ENCODE peak calls at places on chromosomes 3 and 15, in six cellular contexts. G is stimulated activated CD8-positive, alpha-beta memory T cell treated with anti-CD3 and anti-CD28 coated beads, Interleukin-15, amount 100 ng/mL, for 1 hour; N is NCI-H2171 treated with DMSO at 0.1 percent for 48 hours; D is left cardiac atrium; K is skeletal muscle cell; J is DMS153. P is an unnamed sample.

GRCh38 chr15:57316451-57316850 is 59.9 kb upstream of the CGNL1 start:
- DNase-seq in G (no peak), N (no peak), J (no peak), K (no peak), D (no peak), P (no peak)

GRCh38 chr3:58626841-58627579 is 39.6 kb downstream of the FAM3D start:
- DNase-seq in N (no peak), K (no peak), D (no peak), G (no peak), J (no peak), P (no peak)

GRCh38 chr15:72824781-72825180 is 41.2 kb upstream of the ADPGK start:
- DNase-seq in D (no peak), K (no peak), G (no peak), N (no peak), J (no peak), P (no peak)

GRCh38 chr3:67655364-67656121 is 1.1 kb upstream of the SUCLG2 start:
- DNase-seq in K (no peak), G (peak; percentile 43), J (no peak), D (peak; percentile 26), N (no peak), P (no peak)

GRCh38 chr15:76223521-76223920 is 87.7 kb downstream of the ETFA start:
- DNase-seq in G (no peak), K (no peak), J (no peak), D (no peak), N (no peak), P (no peak)

GRCh38 chr3:124963755-124964154 is 29.2 kb upstream of the MUC13 start:
- DNase-seq in G (no peak), K (no peak), J (no peak), N (no peak), D (no peak), P (no peak)

GRCh38 chr15:59838900-59839299 is 149.8 kb upstream of the BNIP2 start:
- DNase-seq in G (no peak), K (no peak), J (peak; percentile 27), D (no peak), N (no peak), P (no peak)

GRCh38 chr3:14879161-14879888 is 60.6 kb downstream of the FGD5 start:
- DNase-seq in K (no peak), J (no peak), G (no peak), N (peak; percentile 68), D (peak; percentile 54), P (no peak)

GRCh38 chr3:52489453-52489852 is 5.7 kb upstream of the STAB1 start:
- DNase-seq in D (no peak), J (no peak), K (no peak), G (no peak), N (no peak), P (no peak)

GRCh38 chr3:185152433-185153169 is at the start of gene C3orf70:
- DNase-seq in J (peak; percentile 55), N (peak; percentile 84), G (no peak), K (no peak), D (peak; percentile 68), P (no peak)